ENCODE peak calls at places on chromosome 6, in six cellular contexts. B is esophagus squamous epithelium, O is psoas muscle, S is breast epithelium, R is tibial nerve, L is uterus. A is an unnamed sample.

GRCh38 chr6:99119109-99120031 is 171.6 kb upstream of the FBXL4 start:
- DNase-seq in L (no peak), B (no peak), R (no peak), S (no peak), O (no peak), A (peak; percentile 38)

GRCh38 chr6:107732461-107732860 is 91.7 kb downstream of the SCML4 start:
- DNase-seq in R (no peak), O (no peak), B (no peak), L (no peak), S (no peak), A (no peak)

GRCh38 chr6:152173957-152174356 is 366.5 kb downstream of the ESR1 start:
- DNase-seq in B (no peak), R (no peak), L (no peak), S (no peak), O (no peak), A (no peak)

GRCh38 chr6:5142915-5143314 is 57.8 kb downstream of the PPP1R3G start:
- DNase-seq in O (no peak), S (no peak), B (no peak), L (no peak), R (no peak), A (no peak)

GRCh38 chr6:37433657-37434271 is 743 bp downstream of the CMTR1 start:
- DNase-seq in R (no peak), S (peak; percentile 18), B (no peak), O (peak; percentile 19), L (no peak), A (no peak)

GRCh38 chr6:42263165-42263852 is 45.6 kb upstream of the MRPS10 start:
- DNase-seq in S (no peak), O (no peak), R (no peak), L (no peak), B (no peak), A (no peak)

GRCh38 chr6:14294270-14294951 is 176.8 kb downstream of the CD83 start:
- DNase-seq in O (no peak), S (no peak), R (no peak), B (no peak), L (no peak), A (no peak)

GRCh38 chr6:150971230-150971629 is 105.7 kb downstream of the MTHFD1L start:
- DNase-seq in B (no peak), L (no peak), R (no peak), O (no peak), S (no peak), A (no peak)

GRCh38 chr6:17971128-17972073 is 16.0 kb downstream of the KIF13A start:
- DNase-seq in B (no peak), O (no peak), S (no peak), L (peak; percentile 51), R (no peak), A (peak; percentile 77)

DNA sequence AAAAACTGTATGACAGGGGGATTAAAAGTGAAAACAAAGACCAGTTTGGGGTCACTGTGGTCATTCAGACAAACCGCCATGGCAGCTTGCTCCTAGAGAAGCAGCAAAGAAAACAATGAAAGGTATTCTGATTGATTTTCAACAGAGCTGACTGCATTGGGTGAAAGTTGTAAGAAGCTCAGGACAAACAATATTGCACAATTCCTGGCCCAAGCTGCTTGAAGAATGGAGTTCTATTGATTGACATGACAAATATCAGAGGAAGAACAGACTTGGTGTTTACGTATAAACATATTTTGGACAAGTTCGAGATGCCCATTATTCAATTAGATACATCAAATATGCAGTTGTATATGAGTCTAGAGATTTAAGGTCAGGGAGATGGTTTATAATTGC is 62.0 kb downstream of the TRIM38 start:
- DNase-seq in S (no peak), L (no peak), B (no peak), O (no peak), R (no peak), A (no peak)
- H3K27ac ChIP-seq in S (no peak overlapping the region), L (peak overlapping the region; percentile 95), B (no peak overlapping the region), O (no peak overlapping the region), R (no peak overlapping the region), A (peak overlapping the region; percentile 95)

GRCh38 chr6:54135665-54136370 is 24.6 kb downstream of the MLIP start:
- DNase-seq in L (no peak), S (no peak), R (no peak), B (no peak), O (no peak), A (no peak)
- H3K4me1 ChIP-seq in L (no peaks in the 10 kb centered on the region), S (no peaks in the 10 kb centered on the region), R (no peaks in the 10 kb centered on the region), B (no peaks in the 10 kb centered on the region), O (peaks cover 61% of the 10 kb centered on the region), A (no peaks in the 10 kb centered on the region)

DNA sequence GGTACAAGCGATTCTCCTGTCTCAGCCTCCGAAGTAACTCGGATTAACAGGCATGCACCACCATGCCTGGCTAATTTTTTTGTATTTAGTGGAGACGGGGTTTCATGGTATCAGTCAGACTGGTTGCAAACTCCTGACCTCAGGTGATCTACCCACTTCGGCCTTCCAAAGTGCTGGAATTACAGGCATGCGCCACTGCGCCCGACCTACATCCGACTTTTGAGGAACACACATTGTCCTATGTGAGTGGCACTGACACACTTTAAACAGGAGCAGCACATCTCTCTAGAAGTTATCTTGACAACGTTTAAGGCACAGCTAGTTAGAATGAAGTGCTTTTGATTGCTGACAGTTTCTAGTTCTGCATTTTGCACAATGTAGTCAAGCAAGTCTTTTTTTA is 26.7 kb downstream of the NEDD9 start:
- DNase-seq in L (no peak), S (no peak), O (no peak), B (no peak), R (no peak), A (no peak)
- H3K27ac ChIP-seq in L (no peak overlapping the region), S (peak overlapping the region; percentile 91), O (no peak overlapping the region), B (no peak overlapping the region), R (no peak overlapping the region), A (no peak overlapping the region)

GRCh38 chr6:21740719-21741118 is 147.2 kb downstream of the SOX4 start:
- DNase-seq in L (no peak), O (no peak), B (no peak), S (no peak), R (no peak), A (peak; percentile 61)
- H3K4me1 ChIP-seq in L (no peaks in the 10 kb centered on the region), O (no peaks in the 10 kb centered on the region), B (no peaks in the 10 kb centered on the region), S (no peaks in the 10 kb centered on the region), R (peaks cover 4% of the 10 kb centered on the region), A (peaks cover 65% of the 10 kb centered on the region)

DNA sequence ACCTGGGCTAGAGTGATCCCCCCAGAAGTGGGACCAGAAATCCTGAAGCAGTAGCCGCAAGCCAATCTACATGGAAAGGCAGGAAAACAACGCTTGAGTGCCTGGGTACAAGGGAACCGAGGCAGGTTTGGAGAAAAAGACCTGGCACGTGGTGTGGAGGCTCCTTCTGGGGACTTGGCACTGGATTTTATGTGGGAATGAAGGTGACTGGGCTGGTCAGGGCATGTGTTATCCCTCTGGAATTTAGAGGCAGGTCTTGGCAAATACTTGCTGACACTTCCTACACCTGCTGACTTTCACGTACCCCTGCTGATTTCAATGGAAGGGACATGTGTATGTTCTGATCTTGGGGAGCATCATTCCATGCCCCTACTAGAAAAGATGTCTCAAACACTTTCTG is 25.0 kb upstream of the FAM217A start:
- DNase-seq in O (no peak), R (no peak), L (no peak), B (no peak), S (peak; percentile 35), A (no peak)
- H3K27ac ChIP-seq in O (no peak overlapping the region), R (no peak overlapping the region), L (no peak overlapping the region), B (no peak overlapping the region), S (no peak overlapping the region), A (no peak overlapping the region)

GRCh38 chr6:142805042-142805441 is 139.9 kb downstream of the HIVEP2 start:
- DNase-seq in S (no peak), O (no peak), R (no peak), L (no peak), B (no peak), A (no peak)

GRCh38 chr6:142803495-142804049 is 141.4 kb downstream of the HIVEP2 start:
- DNase-seq in S (no peak), B (no peak), O (no peak), R (no peak), L (no peak), A (no peak)

GRCh38 chr6:142804490-142804889 is 140.5 kb downstream of the HIVEP2 start:
- DNase-seq in B (no peak), L (no peak), R (no peak), O (no peak), S (no peak), A (no peak)

GRCh38 chr6:142802124-142802523 is 142.9 kb downstream of the HIVEP2 start:
- DNase-seq in O (peak; percentile 21), S (no peak), R (no peak), L (no peak), B (no peak), A (peak; percentile 86)

DNA sequence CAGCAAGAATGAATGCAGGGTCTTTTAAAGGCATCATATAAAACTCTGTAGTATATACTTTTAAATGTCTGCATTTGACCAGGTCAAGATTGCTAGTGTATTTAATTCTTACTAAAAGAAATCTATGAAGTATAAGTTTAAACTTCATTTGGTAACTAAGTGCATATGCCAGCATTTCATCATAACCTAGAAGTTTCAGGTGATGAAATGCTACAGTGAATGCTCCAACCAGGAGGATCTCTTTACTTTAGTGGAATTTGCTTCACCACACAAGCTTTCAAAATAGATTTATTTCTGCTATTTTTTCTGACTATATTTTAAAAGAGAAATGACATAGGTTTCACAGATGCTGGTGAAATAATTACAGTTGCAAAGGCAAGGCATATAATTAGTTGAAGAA is 141.9 kb downstream of the HIVEP2 start:
- DNase-seq in B (no peak), S (no peak), L (no peak), O (no peak), R (no peak), A (no peak)
- H3K4me1 ChIP-seq in B (no peaks in the 10 kb centered on the region), S (no peaks in the 10 kb centered on the region), L (peaks cover 4% of the 10 kb centered on the region), O (peaks cover 38% of the 10 kb centered on the region), R (no peaks in the 10 kb centered on the region), A (peaks cover 13% of the 10 kb centered on the region)

GRCh38 chr6:77105091-77105490 is 358.2 kb downstream of the HTR1B start:
- DNase-seq in B (no peak), O (no peak), R (no peak), S (no peak), L (no peak), A (no peak)

GRCh38 chr6:77106992-77107391 is 356.3 kb downstream of the HTR1B start:
- DNase-seq in R (no peak), B (no peak), S (no peak), L (no peak), O (no peak), A (no peak)
- H3K27ac ChIP-seq in R (no peak overlapping the region), B (no peak overlapping the region), S (no peak overlapping the region), L (no peak overlapping the region), O (no peak overlapping the region), A (no peak overlapping the region)

DNA sequence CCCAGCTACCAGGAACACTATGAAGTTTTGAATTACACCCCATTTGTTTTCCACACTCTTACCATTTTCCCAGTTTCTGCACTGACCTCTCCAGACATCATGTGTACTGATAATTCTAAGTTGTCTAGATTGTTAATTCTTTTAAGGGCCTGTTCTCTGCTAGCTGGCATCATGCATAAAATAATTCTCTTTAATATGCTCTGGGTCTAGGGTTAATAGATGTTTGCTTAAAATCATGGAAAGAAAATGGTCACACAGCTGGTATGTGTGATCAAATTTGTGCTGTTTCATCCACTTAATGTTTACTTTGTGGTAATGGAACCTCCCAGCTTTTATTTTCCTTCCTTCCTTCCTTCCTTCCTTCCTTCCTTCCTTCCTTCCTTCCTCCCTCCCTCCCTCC is 49.1 kb downstream of the HFE start:
- DNase-seq in L (no peak), S (no peak), O (no peak), R (no peak), B (no peak), A (no peak)
- H3K4me1 ChIP-seq in L (no peaks in the 10 kb centered on the region), S (no peaks in the 10 kb centered on the region), O (peaks cover 16% of the 10 kb centered on the region), R (no peaks in the 10 kb centered on the region), B (peaks cover 2% of the 10 kb centered on the region), A (no peaks in the 10 kb centered on the region)

GRCh38 chr6:22043284-22043962 is 253.4 kb downstream of the PRL start:
- DNase-seq in R (no peak), B (no peak), L (peak; percentile 38), S (no peak), O (peak; percentile 28), A (no peak)
- H3K27ac ChIP-seq in R (peak overlapping the region; percentile 25), B (peak overlapping the region; percentile 13), L (peak overlapping the region; percentile 65), S (peak overlapping the region; percentile 75), O (peak overlapping the region; percentile 71), A (no peak overlapping the region)

GRCh38 chr6:30688569-30688968 is 2.1 kb upstream of the PPP1R18 start:
- DNase-seq in L (no peak), R (no peak), B (no peak), O (no peak), S (no peak), A (no peak)
- H3K4me1 ChIP-seq in L (peaks cover 12% of the 10 kb centered on the region), R (peaks cover 29% of the 10 kb centered on the region), B (peaks cover 50% of the 10 kb centered on the region), O (peaks cover 27% of the 10 kb centered on the region), S (peaks cover 6% of the 10 kb centered on the region), A (peaks cover 50% of the 10 kb centered on the region)

A was measured in SJSA1.